ENCODE peak calls at places on chromosome 21, in ten cellular contexts. W is adipocyte, J is left ventricle myocardium inferior, N is BE2C, V is lower lobe of right lung, D is endodermal cell, M is pancreas, B is aorta, K is A549, A is cardiac muscle cell. S is an unnamed sample. For H3K4me1, the result is how much of the 10 kb centered on the place peaks cover.

GRCh38 chr21:16879479-16879878 is 633.4 kb upstream of the CXADR start:
- DNase-seq in W (no peak), J (no peak), N (no peak), V (no peak), D (no peak), M (no peak), B (no peak), K (no peak), A (no peak), S (no peak)

GRCh38 chr21:35953570-35953969 is 106.8 kb downstream of the SETD4 start:
- DNase-seq in W (peak), J (no peak), N (no peak), V (no peak), D (no peak), M (no peak), B (no peak), K (no peak), A (no peak), S (peak)

GRCh38 chr21:25572895-25573310 is 34.4 kb downstream of the MRPL39 start:
- DNase-seq in W (peak), J (no peak), N (no peak), V (no peak), D (no peak), M (no peak), B (no peak), K (no peak), A (no peak), S (no peak)

GRCh38 chr21:29697555-29698193 is 242.1 kb downstream of the GRIK1 start:
- DNase-seq in W (no peak), J (no peak), N (no peak), V (no peak), D (no peak), M (no peak), B (no peak), K (no peak), A (no peak), S (no peak)

GRCh38 chr21:37788503-37788902 is 127.8 kb downstream of the KCNJ6 start:
- DNase-seq in W (no peak), J (no peak), N (no peak), V (no peak), D (no peak), M (no peak), B (no peak), K (no peak), A (no peak), S (no peak)

GRCh38 chr21:37699024-37699770 is 217.1 kb downstream of the KCNJ6 start:
- DNase-seq in W (no peak), J (no peak), N (no peak), V (no peak), D (no peak), M (no peak), B (no peak), K (no peak), A (no peak), S (no peak)

GRCh38 chr21:39518055-39518844 is 66.5 kb downstream of the SH3BGR start:
- DNase-seq in W (peak), J (no peak), N (peak), V (no peak), D (peak), M (peak), B (no peak), K (peak), A (peak), S (peak)

GRCh38 chr21:29436143-29436542 is 137.4 kb downstream of the BACH1 start:
- DNase-seq in W (no peak), J (peak), N (no peak), V (no peak), D (no peak), M (no peak), B (no peak), K (no peak), A (no peak), S (peak)

GRCh38 chr21:25428537-25428936 is 178.7 kb downstream of the MRPL39 start:
- DNase-seq in W (no peak), J (no peak), N (no peak), V (no peak), D (no peak), M (no peak), B (no peak), K (no peak), A (no peak), S (no peak)

GRCh38 chr21:38487906-38488639 is 10.2 kb downstream of the ERG start:
- DNase-seq in W (no peak), J (no peak), N (no peak), V (no peak), D (no peak), M (no peak), B (no peak), K (no peak), A (no peak), S (no peak)

GRCh38 chr21:15848632-15849031 is 118.8 kb downstream of the USP25 start:
- DNase-seq in W (peak), J (no peak), N (no peak), V (no peak), D (no peak), M (no peak), B (no peak), K (peak), A (no peak), S (no peak)

GRCh38 chr21:38982096-38982495 is 176.4 kb downstream of the ETS2 start:
- DNase-seq in W (no peak), J (no peak), N (no peak), V (no peak), D (peak), M (no peak), B (no peak), K (no peak), A (peak), S (no peak)

GRCh38 chr21:24693779-24694178 is 913.5 kb downstream of the MRPL39 start:
- DNase-seq in W (peak), J (no peak), N (no peak), V (no peak), D (no peak), M (no peak), B (no peak), K (no peak), A (no peak), S (no peak)

GRCh38 chr21:15744926-15745325 is 15.1 kb downstream of the USP25 start:
- DNase-seq in W (no peak), J (no peak), N (no peak), V (no peak), D (no peak), M (no peak), B (no peak), K (no peak), A (no peak), S (no peak)

GRCh38 chr21:37675202-37675801 is 241.0 kb downstream of the KCNJ6 start:
- DNase-seq in W (peak), J (peak), N (peak), V (peak), D (peak), M (peak), B (peak), K (peak), A (peak), S (peak)

GRCh38 chr21:38311765-38312164 is 55.0 kb downstream of the KCNJ15 start:
- DNase-seq in W (no peak), J (no peak), N (no peak), V (no peak), D (no peak), M (no peak), B (no peak), K (no peak), A (no peak), S (no peak)

GRCh38 chr21:19529031-19529430 is 1125.4 kb upstream of the TMPRSS15 start:
- DNase-seq in W (no peak), J (no peak), N (no peak), V (no peak), D (no peak), M (no peak), B (no peak), K (no peak), A (no peak), S (no peak)

GRCh38 chr21:38960251-38960650 is 154.5 kb downstream of the ETS2 start:
- DNase-seq in W (no peak), J (no peak), N (no peak), V (no peak), D (no peak), M (no peak), B (no peak), K (no peak), A (no peak), S (no peak)

GRCh38 chr21:16423921-16424320 is 694.1 kb downstream of the USP25 start:
- DNase-seq in W (no peak), J (no peak), N (no peak), V (no peak), D (no peak), M (no peak), B (no peak), K (no peak), A (no peak), S (no peak)

GRCh38 chr21:17514124-17514481 is 1.3 kb downstream of the CXADR start:
- DNase-seq in W (no peak), J (no peak), N (no peak), V (no peak), D (peak), M (no peak), B (no peak), K (no peak), A (peak), S (peak)

GRCh38 chr21:15247613-15248012 is 182.8 kb upstream of the NRIP1 start:
- DNase-seq in W (no peak), J (no peak), N (no peak), V (no peak), D (no peak), M (no peak), B (no peak), K (no peak), A (no peak), S (no peak)

GRCh38 chr21:38234395-38235142 is 22.2 kb upstream of the KCNJ15 start:
- DNase-seq in W (no peak), J (no peak), N (no peak), V (no peak), D (no peak), M (no peak), B (no peak), K (no peak), A (no peak), S (peak)

GRCh38 chr21:14325575-14325974 is 57.4 kb downstream of the HSPA13 start:
- DNase-seq in W (no peak), J (no peak), N (no peak), V (no peak), D (no peak), M (no peak), B (no peak), K (no peak), A (no peak), S (no peak)

GRCh38 chr21:39655589-39655988 is 42.8 kb downstream of the B3GALT5 start:
- DNase-seq in W (no peak), J (no peak), N (no peak), V (no peak), D (no peak), M (no peak), B (no peak), K (no peak), A (no peak), S (no peak)

GRCh38 chr21:31410763-31411278 is 66.8 kb upstream of the TIAM1 start:
- DNase-seq in W (no peak), J (no peak), N (no peak), V (no peak), D (no peak), M (no peak), B (no peak), K (no peak), A (no peak), S (no peak)

GRCh38 chr21:37176716-37177115 is 90.4 kb downstream of the VPS26C start:
- DNase-seq in W (no peak), J (no peak), N (no peak), V (no peak), D (no peak), M (no peak), B (no peak), K (no peak), A (no peak), S (peak)

GRCh38 chr21:16842716-16843115 is 670.1 kb upstream of the CXADR start:
- DNase-seq in W (no peak), J (no peak), N (no peak), V (no peak), D (no peak), M (no peak), B (no peak), K (no peak), A (no peak), S (no peak)

GRCh38 chr21:45294509-45295291 is 7.0 kb upstream of the POFUT2 start:
- DNase-seq in W (peak), J (peak), N (peak), V (peak), D (peak), M (peak), B (peak), K (no peak), A (peak), S (no peak)
- H3K4me1 ChIP-seq in W (under half), J (half or more), N (under half), V (under half), D (under half), M (under half), B (under half), K (under half), A (under half), S (under half)

GRCh38 chr21:34834852-34835501 is 166.2 kb downstream of the CLIC6 start:
- DNase-seq in W (no peak), J (no peak), N (no peak), V (no peak), D (no peak), M (no peak), B (no peak), K (no peak), A (no peak), S (no peak)
- H3K4me1 ChIP-seq in W (half or more), J (under half), N (under half), V (under half), D (under half), M (under half), B (under half), K (under half), A (under half), S (under half)

DNA sequence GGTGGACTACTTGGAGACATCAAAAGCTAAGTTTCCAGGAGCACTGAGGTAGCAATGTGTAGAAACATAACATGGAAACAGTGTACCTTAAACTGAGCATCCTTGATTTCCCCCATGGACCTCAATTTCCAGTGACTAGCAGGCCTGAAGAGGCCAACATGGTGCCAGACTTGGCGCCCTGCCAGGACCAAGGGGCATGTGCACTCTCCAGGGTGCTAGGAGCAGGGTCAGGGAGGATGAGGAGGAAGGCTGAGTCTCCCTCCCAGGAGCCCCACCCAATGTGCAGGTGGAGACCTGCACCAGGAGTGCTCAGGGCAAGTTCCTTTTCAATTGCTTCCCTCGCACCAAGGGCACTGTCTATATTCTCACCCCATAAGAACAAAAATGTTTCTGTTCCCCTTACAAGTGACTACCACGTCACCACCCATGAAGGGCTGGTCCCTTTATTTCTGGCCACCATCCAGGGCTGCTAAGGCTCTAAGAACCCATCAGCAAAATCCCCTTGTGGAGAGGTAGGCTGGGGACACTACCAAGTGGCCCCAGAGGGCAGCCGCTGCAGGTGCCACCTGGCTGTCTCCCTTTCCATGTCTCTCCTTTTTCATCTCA is 39.2 kb downstream of the MX1 start:
- DNase-seq in W (no peak), J (no peak), N (no peak), V (no peak), D (no peak), M (no peak), B (no peak), K (no peak), A (no peak), S (no peak)
- H3K4me1 ChIP-seq in W (under half), J (under half), N (under half), V (under half), D (under half), M (under half), B (under half), K (under half), A (under half), S (under half)

GRCh38 chr21:43363506-43364260 is 63.2 kb downstream of the SIK1 start:
- DNase-seq in W (no peak), J (no peak), N (no peak), V (no peak), D (no peak), M (no peak), B (no peak), K (no peak), A (no peak), S (no peak)
- H3K4me1 ChIP-seq in W (under half), J (half or more), N (under half), V (under half), D (under half), M (under half), B (under half), K (under half), A (under half), S (under half)

GRCh38 chr21:27425574-27425973 is 458.7 kb upstream of the ADAMTS5 start:
- DNase-seq in W (peak), J (no peak), N (peak), V (no peak), D (peak), M (no peak), B (no peak), K (no peak), A (no peak), S (no peak)
- H3K4me1 ChIP-seq in W (half or more), J (half or more), N (under half), V (under half), D (under half), M (under half), B (under half), K (under half), A (under half), S (under half)

GRCh38 chr21:33948951-33949444 is 33.4 kb upstream of the ATP5PO start:
- DNase-seq in W (no peak), J (no peak), N (no peak), V (no peak), D (peak), M (no peak), B (no peak), K (no peak), A (no peak), S (no peak)

GRCh38 chr21:33950425-33951079 is 34.9 kb upstream of the ATP5PO start:
- DNase-seq in W (no peak), J (no peak), N (no peak), V (no peak), D (no peak), M (no peak), B (no peak), K (no peak), A (no peak), S (no peak)

GRCh38 chr21:33949516-33950424 is 34.2 kb upstream of the ATP5PO start:
- DNase-seq in W (no peak), J (no peak), N (no peak), V (no peak), D (no peak), M (no peak), B (no peak), K (no peak), A (no peak), S (no peak)

GRCh38 chr21:33947451-33948095 is 32.0 kb upstream of the ATP5PO start:
- DNase-seq in W (peak), J (peak), N (peak), V (peak), D (peak), M (peak), B (peak), K (peak), A (peak), S (peak)

DNA sequence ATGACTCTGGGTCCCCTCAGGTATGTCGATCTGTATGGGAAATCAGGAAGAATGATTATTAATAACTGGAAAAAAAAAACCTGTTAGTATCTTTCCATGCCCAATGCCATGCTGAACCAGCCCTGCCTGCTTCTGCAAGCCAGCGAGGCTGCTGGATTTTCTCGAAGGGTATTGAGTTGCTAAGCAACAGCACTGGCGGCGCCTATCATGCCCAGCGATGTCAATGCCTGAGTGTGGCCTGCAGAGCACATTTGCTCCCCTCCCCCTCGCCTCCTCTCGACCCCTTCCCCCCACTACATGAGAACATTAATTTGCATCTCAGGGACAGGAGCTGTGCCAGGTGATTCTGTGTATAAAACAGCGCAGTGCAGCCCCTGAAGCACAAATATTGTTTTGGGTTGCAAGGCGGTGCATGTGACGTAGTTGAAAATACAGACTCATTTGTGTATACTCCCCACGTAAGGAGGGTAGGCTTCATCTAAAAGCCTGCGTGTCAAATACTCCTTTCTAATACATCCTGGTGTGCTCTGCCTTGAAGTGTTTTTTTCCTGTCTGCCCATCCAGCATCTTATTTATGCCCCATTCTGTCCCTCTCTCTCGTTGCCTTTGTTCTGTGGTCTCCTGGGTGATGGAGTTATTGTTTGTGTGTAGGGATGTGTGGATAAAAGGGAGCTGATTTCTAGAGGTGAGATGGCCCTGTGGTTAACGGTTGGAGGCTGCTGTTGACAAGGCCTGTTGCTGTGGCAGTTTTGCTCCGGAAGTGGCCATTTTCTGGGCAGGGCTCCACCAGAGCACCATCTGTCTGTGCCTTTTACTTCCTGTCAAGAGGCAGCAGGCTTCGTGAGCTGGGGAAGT is 32.7 kb upstream of the ATP5PO start:
- DNase-seq in W (no peak), J (peak), N (peak), V (peak), D (peak), M (peak), B (peak), K (peak), A (peak), S (peak)
- H3K4me1 ChIP-seq in W (under half), J (under half), N (under half), V (under half), D (under half), M (under half), B (under half), K (under half), A (under half), S (under half)

GRCh38 chr21:41992576-41992975 is 17.6 kb downstream of the ZBTB21 start:
- DNase-seq in W (no peak), J (no peak), N (no peak), V (no peak), D (no peak), M (no peak), B (no peak), K (no peak), A (no peak), S (no peak)
- H3K4me1 ChIP-seq in W (under half), J (under half), N (under half), V (under half), D (under half), M (under half), B (under half), K (under half), A (under half), S (under half)

GRCh38 chr21:44871576-44872265 is 1.8 kb downstream of the PTTG1IP start:
- DNase-seq in W (peak), J (no peak), N (no peak), V (no peak), D (no peak), M (peak), B (peak), K (no peak), A (peak), S (peak)
- H3K4me1 ChIP-seq in W (half or more), J (half or more), N (under half), V (half or more), D (under half), M (under half), B (under half), K (half or more), A (under half), S (under half)

S was measured in prostate gland.